ENCODE peak calls at places on chromosome 13, in six cellular contexts. R is Panc1, B is left ventricle myocardium inferior, Z is heart left ventricle, C is lung, D is IMR-90. M is an unnamed sample.

GRCh38 chr13:36712785-36713184 is 39.0 kb downstream of the SERTM1 start:
- DNase-seq in R (no peak), B (no peak), Z (no peak), C (no peak), D (peak; percentile 5), M (no peak)

GRCh38 chr13:102817907-102818306 is 19.0 kb downstream of the BIVM start:
- DNase-seq in R (no peak), B (no peak), Z (no peak), C (no peak), D (no peak), M (no peak)

GRCh38 chr13:35990196-35990595 is 141.0 kb downstream of the DCLK1 start:
- DNase-seq in R (no peak), B (no peak), Z (no peak), C (no peak), D (no peak), M (no peak)

GRCh38 chr13:92719868-92720267 is 506.7 kb upstream of the GPC6 start:
- DNase-seq in R (no peak), B (no peak), Z (no peak), C (no peak), D (no peak), M (no peak)

GRCh38 chr13:27110056-27110746 is 61.4 kb downstream of the USP12 start:
- DNase-seq in R (no peak), B (no peak), Z (no peak), C (no peak), D (no peak), M (no peak)

GRCh38 chr13:65292488-65292901 is 1937.6 kb downstream of the PCDH9 start:
- DNase-seq in R (no peak), B (no peak), Z (no peak), C (no peak), D (peak; percentile 86), M (no peak)

GRCh38 chr13:85771856-85772255 is 27.4 kb downstream of the SLITRK6 start:
- DNase-seq in R (no peak), B (no peak), Z (no peak), C (no peak), D (peak; percentile 8), M (no peak)

GRCh38 chr13:60627071-60627686 is 230.2 kb downstream of the TDRD3 start:
- DNase-seq in R (no peak), B (no peak), Z (no peak), C (no peak), D (peak; percentile 3), M (peak; percentile 6)

GRCh38 chr13:94548382-94549240 is 47.3 kb downstream of the TGDS start:
- DNase-seq in R (no peak), B (peak; percentile 43), Z (no peak), C (no peak), D (peak; percentile 29), M (peak; percentile 35)

GRCh38 chr13:91797567-91797966 is 399.1 kb downstream of the GPC5 start:
- DNase-seq in R (no peak), B (no peak), Z (no peak), C (no peak), D (no peak), M (no peak)

GRCh38 chr13:53781941-53782340 is 753.3 kb downstream of the OLFM4 start:
- DNase-seq in R (no peak), B (no peak), Z (no peak), C (no peak), D (no peak), M (no peak)

GRCh38 chr13:101049166-101049850 is 367.0 kb downstream of the NALCN start:
- DNase-seq in R (no peak), B (no peak), Z (no peak), C (no peak), D (no peak), M (no peak)

GRCh38 chr13:40589285-40590109 is 76.9 kb downstream of the FOXO1 start:
- DNase-seq in R (no peak), B (no peak), Z (peak; percentile 65), C (no peak), D (no peak), M (no peak)

GRCh38 chr13:102310691-102311432 is 91.0 kb downstream of the FGF14 start:
- DNase-seq in R (no peak), B (peak; percentile 54), Z (peak; percentile 9), C (no peak), D (no peak), M (no peak)

GRCh38 chr13:52001120-52001731 is 10.0 kb downstream of the ATP7B start:
- DNase-seq in R (no peak), B (no peak), Z (no peak), C (no peak), D (peak; percentile 49), M (no peak)

GRCh38 chr13:89097994-89098393 is 1426.8 kb downstream of the SLITRK5 start:
- DNase-seq in R (no peak), B (no peak), Z (no peak), C (no peak), D (no peak), M (no peak)

GRCh38 chr13:52751196-52751595 is 11.6 kb upstream of the CNMD start:
- DNase-seq in R (no peak), B (no peak), Z (no peak), C (no peak), D (no peak), M (no peak)

GRCh38 chr13:45238945-45239795 is 38.3 kb upstream of the KCTD4 start:
- DNase-seq in R (no peak), B (no peak), Z (no peak), C (no peak), D (peak; percentile 62), M (no peak)

GRCh38 chr13:50071399-50071798 is 56.2 kb downstream of the KCNRG start:
- DNase-seq in R (no peak), B (no peak), Z (no peak), C (no peak), D (no peak), M (no peak)

DNA sequence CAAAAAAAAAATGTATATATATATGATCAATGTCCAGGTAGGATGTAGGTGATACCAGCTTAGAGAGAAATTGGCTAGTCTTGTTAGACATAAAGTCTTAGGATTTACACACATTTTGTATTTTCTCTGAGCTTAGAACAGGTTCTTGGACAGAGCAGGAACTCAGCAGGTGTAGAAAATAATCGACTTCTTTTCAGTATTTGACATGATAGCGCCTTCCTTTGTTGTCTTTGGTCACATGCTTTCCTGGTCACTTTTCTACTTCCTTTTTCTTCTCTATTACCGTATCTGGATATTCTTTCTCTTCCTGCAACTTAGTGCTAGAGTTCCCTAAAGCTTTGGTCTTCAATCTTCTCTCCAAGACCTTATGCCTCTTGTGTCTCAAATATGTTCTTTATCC is 107.4 kb downstream of the LRCH1 start:
- DNase-seq in R (no peak), B (no peak), Z (no peak), C (no peak), D (no peak), M (no peak)
- H3K4me3 ChIP-seq in R (no peak overlapping the region), B (no peak overlapping the region), Z (no peak overlapping the region), C (no peak overlapping the region), D (no peak overlapping the region), M (no peak overlapping the region)

GRCh38 chr13:24683833-24684599 is 3.8 kb downstream of the ATP12A start:
- DNase-seq in R (no peak), B (peak; percentile 46), Z (peak; percentile 50), C (peak; percentile 50), D (peak; percentile 23), M (peak; percentile 43)
- H3K4me3 ChIP-seq in R (no peak overlapping the region), B (no peak overlapping the region), Z (no peak overlapping the region), C (no peak overlapping the region), D (no peak overlapping the region), M (no peak overlapping the region)

DNA sequence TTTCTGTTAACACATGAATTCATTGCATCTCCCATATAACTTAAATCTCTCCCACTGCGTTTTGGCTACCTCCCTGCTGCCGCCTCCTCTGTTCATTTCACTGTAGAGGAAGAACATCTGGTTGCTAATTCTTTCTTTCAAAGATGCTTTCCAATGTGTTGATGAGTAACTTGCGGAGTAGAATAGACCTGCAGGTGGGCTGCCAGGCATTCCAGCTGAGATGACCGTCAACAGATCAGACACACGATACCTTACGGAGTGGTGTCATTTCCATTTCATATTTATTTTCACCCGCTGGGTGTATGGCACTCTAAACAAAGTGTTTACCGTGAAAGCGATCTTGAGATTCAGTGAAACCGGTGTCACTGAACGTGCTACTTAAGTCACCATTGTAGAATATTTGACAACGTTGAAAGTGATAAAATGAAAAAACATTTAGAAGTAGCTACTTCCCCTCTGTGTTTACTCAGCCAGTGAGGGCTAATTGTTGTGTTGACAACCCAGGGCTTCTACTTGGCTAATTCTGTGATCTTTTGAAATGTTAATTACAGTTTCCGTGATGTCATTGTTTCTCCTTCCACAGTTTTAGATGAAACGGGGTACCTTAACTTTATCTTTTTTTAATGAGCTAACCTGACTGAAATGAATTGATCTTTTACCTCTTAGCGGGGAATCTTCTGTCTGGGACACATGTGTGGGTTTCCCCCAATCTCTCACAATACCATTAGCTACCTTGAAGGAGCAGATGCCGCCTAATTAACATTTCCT is 228.5 kb upstream of the ARGLU1 start:
- DNase-seq in R (no peak), B (no peak), Z (no peak), C (no peak), D (no peak), M (no peak)
- H3K4me3 ChIP-seq in R (peak overlapping the region; percentile 45), B (peak overlapping the region; percentile 52), Z (no peak overlapping the region), C (no peak overlapping the region), D (peak overlapping the region; percentile 26), M (peak overlapping the region; percentile 47)

GRCh38 chr13:25046274-25046984 is 49.5 kb upstream of the PABPC3 start:
- DNase-seq in R (no peak), B (no peak), Z (no peak), C (no peak), D (no peak), M (no peak)
- H3K4me3 ChIP-seq in R (no peak overlapping the region), B (peak overlapping the region; percentile 60), Z (no peak overlapping the region), C (no peak overlapping the region), D (no peak overlapping the region), M (peak overlapping the region; percentile 20)

DNA sequence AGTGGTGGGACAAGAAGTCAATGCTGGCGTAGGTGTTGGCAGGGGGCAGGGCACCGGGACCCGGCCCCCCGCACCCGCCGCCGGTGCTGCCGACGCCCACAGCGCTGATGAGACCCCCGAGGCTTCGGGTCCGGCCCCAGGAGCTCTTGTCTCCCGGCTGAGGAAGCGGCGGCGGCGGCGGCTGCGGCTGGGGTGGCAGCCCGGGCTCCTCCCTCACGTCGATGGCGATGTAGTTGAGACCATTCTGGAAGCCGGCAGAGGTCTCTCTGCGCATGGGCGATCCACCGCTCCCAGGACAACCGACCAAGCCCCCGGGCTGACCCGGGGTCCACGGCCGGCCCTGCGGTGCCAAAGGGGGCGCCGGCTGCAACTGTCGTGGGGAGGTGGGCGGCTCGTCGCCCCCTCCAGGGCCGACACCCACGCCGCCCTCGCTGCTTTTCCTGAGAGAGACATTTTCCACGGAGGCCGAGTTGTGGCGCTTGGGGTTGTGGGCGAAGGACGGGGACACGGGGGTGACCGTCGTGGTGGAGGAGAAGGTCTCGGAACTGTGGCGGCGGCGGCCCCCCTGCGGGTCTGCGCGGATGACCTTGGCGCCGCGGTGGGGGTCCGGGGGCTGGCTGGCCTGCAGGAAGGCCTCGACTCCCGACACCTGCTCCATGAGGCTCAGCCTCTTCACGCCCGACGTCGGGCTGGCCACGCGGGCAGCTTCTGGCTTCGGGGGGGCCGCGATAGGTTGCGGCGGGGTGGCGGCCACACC is 4.1 kb downstream of the IRS2 start:
- DNase-seq in R (no peak), B (no peak), Z (no peak), C (no peak), D (no peak), M (no peak)
- H3K4me3 ChIP-seq in R (peak overlapping the region; percentile 72), B (peak overlapping the region; percentile 78), Z (peak overlapping the region; percentile 13), C (peak overlapping the region; percentile 52), D (no peak overlapping the region), M (peak overlapping the region; percentile 18)

GRCh38 chr13:20713014-20713376 is 9.5 kb downstream of the IL17D start:
- DNase-seq in R (no peak), B (no peak), Z (no peak), C (no peak), D (no peak), M (no peak)
- H3K4me3 ChIP-seq in R (peak overlapping the region; percentile 51), B (peak overlapping the region; percentile 52), Z (no peak overlapping the region), C (no peak overlapping the region), D (no peak overlapping the region), M (peak overlapping the region; percentile 31)

GRCh38 chr13:59441596-59442280 is 722.0 kb downstream of the DIAPH3 start:
- DNase-seq in R (no peak), B (no peak), Z (no peak), C (no peak), D (no peak), M (no peak)
- H3K4me3 ChIP-seq in R (no peak overlapping the region), B (no peak overlapping the region), Z (no peak overlapping the region), C (no peak overlapping the region), D (no peak overlapping the region), M (no peak overlapping the region)